ENCODE peak calls at places on chromosomes 12 and 14, in four cellular contexts. V is lower lobe of right lung; F is cardiac fibroblast; Y is stimulated activated CD8-positive, alpha-beta memory T cell treated with anti-CD3 and anti-CD28 coated beads, Interleukin-12 subunit alpha, Interleukin-12 subunit beta, amount 100 ng/mL, for 4 hours. K is an unnamed sample.

GRCh38 chr12:108696111-108696995 is 35.0 kb downstream of the CORO1C start:
- DNase-seq in F (peak), V (no peak), Y (no peak), K (peak)

GRCh38 chr14:36474593-36474992 is 45.4 kb downstream of the NKX2-1 start:
- DNase-seq in Y (no peak), F (no peak), V (no peak), K (no peak)

GRCh38 chr12:52149182-52149641 is 42.6 kb downstream of the KRT80 start:
- DNase-seq in V (no peak), F (no peak), Y (no peak), K (no peak)

GRCh38 chr14:68503186-68503825 is 289.6 kb downstream of the ZFP36L1 start:
- DNase-seq in Y (no peak), F (no peak), V (no peak), K (no peak)

GRCh38 chr12:52925717-52926595 is 21.1 kb upstream of the KRT8 start:
- DNase-seq in Y (no peak), F (no peak), V (no peak), K (no peak)

GRCh38 chr14:63203618-63204406 is 431 bp upstream of the RHOJ start:
- DNase-seq in V (peak), F (peak), Y (no peak), K (peak)

GRCh38 chr14:58133739-58134138 is 18.3 kb downstream of the ARMH4 start:
- DNase-seq in Y (no peak), V (no peak), F (peak), K (no peak)

GRCh38 chr12:112927475-112927874 is 10.8 kb upstream of the OAS3 start:
- DNase-seq in V (no peak), Y (no peak), F (no peak), K (no peak)

GRCh38 chr14:86296173-86296572 is 766.2 kb downstream of the FLRT2 start:
- DNase-seq in Y (no peak), V (no peak), F (peak), K (peak)

GRCh38 chr12:20382117-20382516 is 13.8 kb downstream of the PDE3A start:
- DNase-seq in F (no peak), V (no peak), Y (no peak), K (no peak)

GRCh38 chr14:73255693-73256225 is 18.5 kb downstream of the PAPLN start:
- DNase-seq in Y (no peak), F (no peak), V (no peak), K (no peak)

GRCh38 chr14:101559624-101560533 is 1.4 kb upstream of the DIO3 start:
- DNase-seq in V (peak), F (peak), Y (no peak), K (no peak)

GRCh38 chr14:90559811-90560492 is 163.1 kb downstream of the CALM1 start:
- DNase-seq in V (no peak), Y (no peak), F (no peak), K (no peak)

GRCh38 chr12:12533238-12533829 is 29.3 kb downstream of the DUSP16 start:
- DNase-seq in V (peak), Y (no peak), F (no peak), K (no peak)

GRCh38 chr14:55927059-55927458 is 191.2 kb upstream of the PELI2 start:
- DNase-seq in F (no peak), V (no peak), Y (no peak), K (no peak)

GRCh38 chr14:99348816-99349609 is 77.0 kb upstream of the BCL11B start:
- DNase-seq in Y (no peak), V (no peak), F (no peak), K (no peak)

GRCh38 chr14:91303091-91303923 is 58.8 kb upstream of the GPR68 start:
- DNase-seq in Y (no peak), V (peak), F (peak), K (no peak)

GRCh38 chr14:90274808-90275454 is 18.6 kb downstream of the PSMC1 start:
- DNase-seq in Y (no peak), V (no peak), F (peak), K (peak)

GRCh38 chr14:35355981-35356839 is 48.3 kb downstream of the NFKBIA start:
- DNase-seq in F (peak), V (peak), Y (no peak), K (no peak)

K was measured in stromal cell of bone marrow.